ENCODE peak calls at places on chromosomes 2 and 18, in nine cellular contexts. B is A549, Q is HCT116, N is SK-N-SH, I is HL-60, X is K562, P is GM23338, Y is GM12878, V is HepG2. C is an unnamed sample.

GRCh38 chr18:9016819-9017169 is 85.7 kb upstream of the NDUFV2 start:
- DNase-seq in B (no peak), Q (no peak), N (no peak), I (no peak), X (no peak), P (no peak), Y (no peak), V (no peak), C (no peak)

GRCh38 chr18:56890632-56891031 is 239.5 kb downstream of the WDR7 start:
- DNase-seq in B (peak; percentile 3), Q (no peak), N (no peak), I (no peak), X (no peak), P (no peak), Y (no peak), V (peak; percentile 68), C (peak; percentile 80)

GRCh38 chr2:14134737-14135136 is 497.8 kb upstream of the LRATD1 start:
- DNase-seq in B (no peak), Q (no peak), N (no peak), I (no peak), X (no peak), P (no peak), Y (no peak), V (no peak), C (no peak)

GRCh38 chr2:120740375-120740764 is 4.7 kb downstream of the GLI2 start:
- DNase-seq in B (no peak), Q (no peak), N (no peak), I (no peak), X (no peak), P (peak; percentile 80), Y (no peak), V (no peak), C (no peak)

GRCh38 chr2:162608901-162609300 is 229.7 kb downstream of the KCNH7 start:
- DNase-seq in B (no peak), Q (no peak), N (no peak), I (no peak), X (no peak), P (no peak), Y (no peak), V (no peak), C (no peak)

GRCh38 chr18:8876887-8877286 is 171.5 kb downstream of the MTCL1 start:
- DNase-seq in B (no peak), Q (no peak), N (no peak), I (no peak), X (no peak), P (no peak), Y (no peak), V (no peak), C (no peak)

GRCh38 chr2:58107803-58108710 is 61.5 kb downstream of the VRK2 start:
- DNase-seq in B (peak; percentile 38), Q (peak; percentile 83), N (no peak), I (peak; percentile 83), X (no peak), P (peak; percentile 4), Y (no peak), V (no peak), C (peak; percentile 92)

GRCh38 chr18:7492385-7492784 is 74.7 kb upstream of the PTPRM start:
- DNase-seq in B (no peak), Q (no peak), N (no peak), I (no peak), X (no peak), P (no peak), Y (no peak), V (no peak), C (no peak)

GRCh38 chr18:21682276-21683051 is 22.1 kb downstream of the ABHD3 start:
- DNase-seq in B (no peak), Q (no peak), N (no peak), I (peak; percentile 77), X (no peak), P (peak; percentile 24), Y (peak; percentile 39), V (no peak), C (no peak)

GRCh38 chr2:85545780-85546240 is 6.8 kb downstream of the MAT2A start:
- DNase-seq in B (no peak), Q (peak; percentile 43), N (no peak), I (no peak), X (no peak), P (no peak), Y (no peak), V (no peak), C (no peak)

GRCh38 chr2:239394346-239394945 is 6.4 kb downstream of the HDAC4 start:
- DNase-seq in B (no peak), Q (no peak), N (no peak), I (no peak), X (no peak), P (no peak), Y (no peak), V (no peak), C (no peak)

GRCh38 chr2:13413989-13414388 is 697.3 kb downstream of the TRIB2 start:
- DNase-seq in B (no peak), Q (no peak), N (no peak), I (no peak), X (no peak), P (peak; percentile 58), Y (no peak), V (no peak), C (no peak)

GRCh38 chr2:167183916-167184315 is 295.6 kb downstream of the XIRP2 start:
- DNase-seq in B (no peak), Q (no peak), N (no peak), I (no peak), X (no peak), P (no peak), Y (no peak), V (no peak), C (no peak)

GRCh38 chr18:26383454-26384270 is 157.4 kb downstream of the TAF4B start:
- DNase-seq in B (peak; percentile 19), Q (peak; percentile 52), N (peak; percentile 40), I (peak; percentile 41), X (peak; percentile 50), P (peak; percentile 69), Y (peak; percentile 15), V (peak; percentile 35), C (peak; percentile 15)

GRCh38 chr2:9967053-9967775 is 15.7 kb downstream of the GRHL1 start:
- DNase-seq in B (no peak), Q (no peak), N (no peak), I (no peak), X (peak; percentile 80), P (no peak), Y (peak; percentile 53), V (no peak), C (no peak)

GRCh38 chr2:96306370-96306769 is 1.0 kb upstream of the SNRNP200 start:
- DNase-seq in B (no peak), Q (no peak), N (no peak), I (no peak), X (no peak), P (no peak), Y (no peak), V (peak; percentile 16), C (no peak)

GRCh38 chr2:96304606-96305005 is 740 bp downstream of the SNRNP200 start:
- DNase-seq in B (no peak), Q (no peak), N (peak; percentile 26), I (no peak), X (no peak), P (no peak), Y (no peak), V (peak; percentile 13), C (no peak)

GRCh38 chr2:96305091-96305978 is at the start of gene SNRNP200:
- DNase-seq in B (peak; percentile 70), Q (peak; percentile 69), N (peak; percentile 91), I (peak; percentile 91), X (peak; percentile 91), P (peak; percentile 94), Y (no peak), V (peak; percentile 86), C (no peak)

GRCh38 chr2:96308248-96308647 is 2.9 kb upstream of the SNRNP200 start:
- DNase-seq in B (no peak), Q (no peak), N (no peak), I (no peak), X (no peak), P (no peak), Y (no peak), V (no peak), C (no peak)

GRCh38 chr2:96305979-96306308 is 598 bp upstream of the SNRNP200 start:
- DNase-seq in B (no peak), Q (no peak), N (peak; percentile 30), I (peak; percentile 4), X (no peak), P (peak; percentile 4), Y (no peak), V (no peak), C (no peak)
- TF ChIP-seq REST in B (no peak), Q (no peak), N (no peak), I (peak; percentile 23), X (no peak), P (no peak), Y (no peak), V (no peak), C (no peak)

GRCh38 chr2:179427065-179427464 is 162.4 kb upstream of the SESTD1 start:
- DNase-seq in B (no peak), Q (no peak), N (no peak), I (no peak), X (no peak), P (no peak), Y (no peak), V (no peak), C (no peak)

GRCh38 chr2:179417436-179417949 is 152.9 kb upstream of the SESTD1 start:
- DNase-seq in B (no peak), Q (no peak), N (no peak), I (no peak), X (no peak), P (no peak), Y (no peak), V (no peak), C (no peak)

GRCh38 chr2:179424571-179424970 is 159.9 kb upstream of the SESTD1 start:
- DNase-seq in B (no peak), Q (no peak), N (no peak), I (no peak), X (no peak), P (no peak), Y (no peak), V (no peak), C (no peak)

GRCh38 chr2:179422037-179422643 is 157.5 kb upstream of the SESTD1 start:
- DNase-seq in B (peak; percentile 6), Q (peak; percentile 58), N (peak; percentile 40), I (peak; percentile 64), X (no peak), P (peak; percentile 90), Y (no peak), V (peak; percentile 75), C (peak; percentile 30)
- TF ChIP-seq REST in B (no peak), Q (no peak), N (no peak), I (no peak), X (no peak), P (no peak), Y (no peak), V (no peak), C (no peak)

DNA sequence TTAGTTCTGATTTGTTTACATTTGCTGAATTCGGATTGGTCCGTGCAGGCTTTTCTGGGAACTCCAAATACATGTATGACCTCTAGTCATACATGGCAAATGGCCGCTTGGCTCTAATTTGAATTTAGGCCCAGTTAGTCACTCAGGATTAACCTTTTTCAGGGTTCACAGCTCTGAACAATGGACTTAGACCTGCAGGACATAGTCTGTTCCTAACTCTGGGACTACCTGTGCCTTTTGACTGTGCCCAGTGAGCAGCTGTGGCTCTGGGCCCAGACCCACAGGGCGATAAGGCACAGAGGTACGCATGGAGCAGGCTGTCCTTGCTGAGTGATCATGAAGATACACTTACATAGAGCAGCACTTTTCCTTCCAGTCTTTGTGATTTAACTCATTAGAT is 28.5 kb downstream of the IL37 start:
- DNase-seq in B (no peak), Q (no peak), N (no peak), I (no peak), X (no peak), P (no peak), Y (no peak), V (no peak), C (no peak)
- TF ChIP-seq REST in B (no peak), Q (no peak), N (no peak), I (no peak), X (no peak), P (no peak), Y (no peak), V (no peak), C (no peak)

GRCh38 chr2:196247114-196247978 is 76.0 kb upstream of the STK17B start:
- DNase-seq in B (no peak), Q (no peak), N (no peak), I (no peak), X (no peak), P (no peak), Y (no peak), V (no peak), C (no peak)
- TF ChIP-seq REST in B (no peak), Q (no peak), N (no peak), I (no peak), X (no peak), P (no peak), Y (no peak), V (no peak), C (no peak)

C was measured in Panc1.